ENCODE peak calls at places on chromosome 17, in nine cellular contexts. K is progenitor cell of endocrine pancreas, Y is HFF-Myc, U is WTC11, I is A549, N is choroid plexus epithelial cell, M is cardiac muscle cell, R is Peyer's patch, J is heart right ventricle. F is an unnamed sample.

GRCh38 chr17:82866521-82867214 is 26.8 kb upstream of the ZNF750 start:
- DNase-seq in K (no peak), Y (peak; percentile 47), U (no peak), I (no peak), N (peak; percentile 87), M (peak; percentile 77), R (no peak), J (peak; percentile 55), F (no peak)

GRCh38 chr17:9115446-9116265 is 94.3 kb downstream of the NTN1 start:
- DNase-seq in K (no peak), Y (peak; percentile 30), U (peak; percentile 79), I (peak; percentile 78), N (peak; percentile 53), M (peak; percentile 59), R (peak; percentile 70), J (peak; percentile 70), F (peak; percentile 51)

GRCh38 chr17:77018504-77018903 is 122.3 kb upstream of the SEC14L1 start:
- DNase-seq in K (no peak), Y (no peak), U (no peak), I (no peak), N (peak; percentile 26), M (no peak), R (no peak), J (no peak), F (no peak)

GRCh38 chr17:7132511-7133094 is 18.0 kb upstream of the ASGR2 start:
- DNase-seq in K (no peak), Y (no peak), U (peak; percentile 73), I (no peak), N (peak; percentile 59), M (peak; percentile 40), R (peak; percentile 39), J (no peak), F (no peak)

GRCh38 chr17:189444-189843 is 8.0 kb upstream of the DOC2B start:
- DNase-seq in K (no peak), Y (no peak), U (no peak), I (no peak), N (no peak), M (no peak), R (no peak), J (no peak), F (no peak)

GRCh38 chr17:10737168-10737622 is 7.4 kb upstream of the TMEM220 start:
- DNase-seq in K (peak; percentile 42), Y (no peak), U (peak; percentile 60), I (peak; percentile 92), N (peak; percentile 76), M (peak; percentile 74), R (peak; percentile 83), J (peak; percentile 54), F (peak; percentile 69)

GRCh38 chr17:13575922-13576419 is 25.8 kb downstream of the HS3ST3A1 start:
- DNase-seq in K (no peak), Y (no peak), U (peak; percentile 48), I (no peak), N (peak; percentile 61), M (no peak), R (no peak), J (no peak), F (no peak)

GRCh38 chr17:69250641-69251040 is 22.0 kb upstream of the ABCA10 start:
- DNase-seq in K (no peak), Y (no peak), U (no peak), I (no peak), N (peak; percentile 58), M (peak; percentile 30), R (no peak), J (no peak), F (no peak)

GRCh38 chr17:73909156-73909555 is 264.9 kb upstream of the SDK2 start:
- DNase-seq in K (no peak), Y (no peak), U (no peak), I (no peak), N (no peak), M (no peak), R (no peak), J (no peak), F (no peak)

GRCh38 chr17:73912360-73912746 is 268.1 kb upstream of the SDK2 start:
- DNase-seq in K (no peak), Y (no peak), U (no peak), I (no peak), N (no peak), M (no peak), R (no peak), J (no peak), F (no peak)

GRCh38 chr17:73907601-73907910 is 263.3 kb upstream of the SDK2 start:
- DNase-seq in K (no peak), Y (no peak), U (no peak), I (no peak), N (no peak), M (no peak), R (no peak), J (no peak), F (no peak)

GRCh38 chr17:73911726-73912359 is 267.6 kb upstream of the SDK2 start:
- DNase-seq in K (no peak), Y (no peak), U (no peak), I (no peak), N (no peak), M (no peak), R (no peak), J (no peak), F (no peak)

GRCh38 chr17:73910216-73910615 is 266.0 kb upstream of the SDK2 start:
- DNase-seq in K (no peak), Y (no peak), U (no peak), I (no peak), N (no peak), M (no peak), R (no peak), J (no peak), F (no peak)
- TF ChIP-seq CTCF in K (no peak), Y (no peak), U (no peak), I (no peak), N (no peak), M (no peak), R (no peak), J (no peak), F (no peak)

DNA sequence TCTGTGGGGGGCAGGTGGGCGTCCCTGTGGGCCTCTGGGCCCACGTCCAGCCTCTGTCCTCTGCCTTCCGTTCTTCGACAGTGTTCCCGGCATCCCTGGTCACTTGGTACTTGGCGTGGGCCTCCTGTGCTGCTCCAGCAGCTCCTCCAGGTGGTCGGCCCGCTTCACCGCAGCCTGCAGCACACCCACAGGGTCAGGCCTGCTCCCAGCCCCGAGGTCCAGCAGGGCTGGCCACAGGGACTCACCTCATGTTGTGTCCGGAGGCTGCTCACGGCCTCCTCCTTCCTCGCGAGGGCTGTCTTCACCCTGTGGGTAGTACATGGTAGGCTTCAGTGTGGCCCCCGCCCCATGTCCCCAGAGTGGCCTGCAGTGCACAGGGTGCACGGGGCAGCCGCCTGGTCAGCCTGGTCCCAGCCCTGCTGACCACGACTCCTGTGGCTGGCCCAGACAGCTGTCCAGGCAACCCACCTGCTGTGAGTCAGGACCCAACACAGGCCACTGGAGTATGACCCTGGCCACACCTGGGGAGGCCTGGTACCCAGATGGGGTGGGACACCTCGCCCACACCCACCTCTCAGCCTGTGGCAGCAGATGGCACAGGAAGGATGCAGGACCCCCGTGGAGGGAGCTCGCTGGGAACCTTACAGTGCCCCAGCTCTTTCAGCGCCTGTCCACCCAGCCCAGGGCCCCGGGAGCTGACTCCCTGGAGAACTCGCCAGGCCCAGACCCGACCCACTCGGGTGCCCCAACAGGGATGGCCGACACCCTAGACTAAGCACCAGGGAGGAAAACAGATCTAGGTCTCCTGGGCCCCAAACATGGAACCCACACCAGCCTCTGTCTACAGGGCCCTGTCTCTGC is 23.9 kb upstream of the AATK start:
- DNase-seq in K (no peak), Y (no peak), U (peak; percentile 49), I (peak; percentile 46), N (peak; percentile 21), M (peak; percentile 7), R (no peak), J (no peak), F (no peak)
- TF ChIP-seq CTCF in K (peak; percentile 49), Y (peak; percentile 8), U (no peak), I (peak; percentile 25), N (peak; percentile 37), M (no peak), R (no peak), J (no peak), F (no peak)

GRCh38 chr17:68036304-68037147 is 991 bp downstream of the KPNA2 start:
- DNase-seq in K (no peak), Y (no peak), U (no peak), I (no peak), N (peak; percentile 18), M (peak; percentile 43), R (no peak), J (no peak), F (no peak)

GRCh38 chr17:68033636-68034451 is 1.7 kb upstream of the KPNA2 start:
- DNase-seq in K (no peak), Y (peak; percentile 65), U (peak; percentile 48), I (peak; percentile 94), N (peak; percentile 92), M (peak; percentile 72), R (no peak), J (peak; percentile 13), F (peak; percentile 35)

GRCh38 chr17:68035131-68035522 is 408 bp upstream of the KPNA2 start:
- DNase-seq in K (peak; percentile 73), Y (no peak), U (peak; percentile 93), I (no peak), N (no peak), M (no peak), R (peak; percentile 96), J (peak; percentile 94), F (peak; percentile 83)

GRCh38 chr17:68034452-68034776 is 1.1 kb upstream of the KPNA2 start:
- DNase-seq in K (no peak), Y (no peak), U (no peak), I (no peak), N (no peak), M (no peak), R (no peak), J (no peak), F (no peak)

DNA sequence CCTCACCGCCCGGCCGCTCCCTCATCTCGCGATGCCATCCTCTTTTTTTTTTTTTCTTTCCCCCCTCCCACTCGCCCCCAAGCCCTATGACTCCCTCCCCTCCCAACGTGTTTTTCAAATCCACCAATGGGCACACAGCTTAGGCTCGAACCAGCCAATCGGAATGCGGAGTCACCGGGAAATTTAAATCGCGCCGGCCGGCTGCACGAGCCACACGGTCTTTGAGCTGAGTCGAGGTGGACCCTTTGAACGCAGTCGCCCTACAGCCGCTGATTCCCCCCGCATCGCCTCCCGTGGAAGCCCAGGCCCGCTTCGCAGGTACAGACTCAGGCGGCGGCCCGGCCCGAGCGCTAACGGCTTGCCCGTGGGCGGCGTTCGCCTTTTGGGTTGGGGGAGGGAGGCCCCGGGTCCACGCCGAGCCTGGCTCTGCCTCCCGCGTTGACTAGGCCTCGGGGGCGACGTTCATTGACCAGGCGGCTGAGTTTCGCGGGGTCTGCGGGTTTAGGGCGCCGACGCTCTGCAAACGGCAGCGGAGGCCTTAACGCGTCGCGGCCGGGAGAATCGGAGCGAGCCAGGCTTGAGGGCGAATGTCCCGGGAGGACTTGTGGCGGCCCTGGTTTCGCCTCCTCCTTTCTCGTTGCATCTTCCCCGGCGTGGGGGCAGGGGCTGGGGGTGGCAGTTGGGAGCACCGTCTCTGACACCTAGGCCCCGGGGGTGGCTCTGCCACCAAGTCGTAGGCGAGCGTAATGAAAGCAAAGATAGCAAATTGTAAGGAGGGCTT is at the start of gene KPNA2:
- DNase-seq in K (peak; percentile 90), Y (peak; percentile 97), U (peak; percentile 90), I (peak; percentile 99), N (peak; percentile 99), M (peak; percentile 99), R (peak; percentile 94), J (peak; percentile 96), F (peak; percentile 91)
- TF ChIP-seq CTCF in K (no peak), Y (no peak), U (no peak), I (no peak), N (no peak), M (no peak), R (no peak), J (no peak), F (no peak)

DNA sequence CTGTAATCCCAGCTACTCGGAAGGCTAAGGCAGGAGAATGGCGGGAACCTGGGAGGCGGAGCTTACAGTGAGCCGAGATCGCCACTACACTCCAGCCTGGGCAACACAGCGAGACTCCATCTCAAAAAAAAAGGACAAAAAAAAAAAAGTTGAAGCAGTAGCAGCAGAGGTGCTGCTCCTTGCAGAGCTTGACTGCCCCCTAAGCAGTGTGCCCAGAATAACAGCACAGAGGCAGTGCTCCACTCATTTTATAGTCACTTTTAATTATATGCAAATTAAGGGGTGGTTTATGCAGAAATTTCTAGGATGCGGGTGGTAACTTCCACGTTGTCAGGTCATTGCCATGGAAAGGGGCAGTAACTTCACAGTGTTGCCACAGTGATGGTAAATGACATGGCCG is 54.3 kb upstream of the NOL11 start:
- DNase-seq in K (no peak), Y (no peak), U (no peak), I (peak; percentile 8), N (no peak), M (no peak), R (no peak), J (no peak), F (no peak)
- TF ChIP-seq CTCF in K (no peak), Y (no peak), U (no peak), I (no peak), N (peak; percentile 8), M (no peak), R (no peak), J (no peak), F (no peak)